ENCODE peak calls at places on chromosomes 5 and 9, in ten cellular contexts. M is breast epithelium, L is fibroblast of pulmonary artery, C is PC-3, I is HL-60, J is upper lobe of right lung, F is A549, Q is thyroid gland, X is IMR-90, Y is esophagus squamous epithelium. P is an unnamed sample.

GRCh38 chr9:137237759-137238726 is 3.0 kb upstream of the TUBB4B start:
- DNase-seq in M (peak), L (no peak), C (peak), I (no peak), J (no peak), F (no peak), Q (no peak), X (no peak), Y (no peak), P (no peak)

GRCh38 chr9:1879501-1879900 is 135.6 kb upstream of the SMARCA2 start:
- DNase-seq in M (no peak), L (no peak), C (no peak), I (no peak), J (no peak), F (no peak), Q (no peak), X (no peak), Y (no peak), P (no peak)

GRCh38 chr9:77099388-77099787 is 77.9 kb upstream of the VPS13A start:
- DNase-seq in M (no peak), L (no peak), C (no peak), I (no peak), J (no peak), F (no peak), Q (no peak), X (no peak), Y (no peak), P (no peak)

GRCh38 chr9:33161011-33161588 is 6.0 kb downstream of the B4GALT1 start:
- DNase-seq in M (no peak), L (peak), C (peak), I (no peak), J (peak), F (peak), Q (peak), X (peak), Y (no peak), P (peak)

GRCh38 chr5:150458819-150459557 is 9.4 kb upstream of the RPS14 start:
- DNase-seq in M (peak), L (peak), C (peak), I (no peak), J (peak), F (peak), Q (peak), X (peak), Y (no peak), P (peak)

GRCh38 chr5:59100875-59101274 is 518.0 kb downstream of the RAB3C start:
- DNase-seq in M (no peak), L (no peak), C (no peak), I (no peak), J (no peak), F (no peak), Q (no peak), X (no peak), Y (no peak), P (no peak)

GRCh38 chr5:172129174-172129764 is 58.8 kb downstream of the STK10 start:
- DNase-seq in M (no peak), L (no peak), C (no peak), I (no peak), J (no peak), F (no peak), Q (no peak), X (no peak), Y (no peak), P (no peak)

GRCh38 chr9:126984969-126985368 is 70.4 kb downstream of the RALGPS1 start:
- DNase-seq in M (no peak), L (no peak), C (peak), I (no peak), J (no peak), F (no peak), Q (no peak), X (no peak), Y (no peak), P (peak)

GRCh38 chr5:14397717-14398116 is 183.9 kb upstream of the OTULINL start:
- DNase-seq in M (no peak), L (peak), C (peak), I (no peak), J (no peak), F (no peak), Q (peak), X (peak), Y (no peak), P (peak)

GRCh38 chr5:149271195-149271716 is 403 bp upstream of the AFAP1L1 start:
- DNase-seq in M (no peak), L (no peak), C (no peak), I (no peak), J (no peak), F (peak), Q (no peak), X (no peak), Y (no peak), P (peak)

GRCh38 chr5:107668154-107668932 is 2.4 kb downstream of the EFNA5 start:
- DNase-seq in M (no peak), L (no peak), C (no peak), I (no peak), J (no peak), F (no peak), Q (no peak), X (no peak), Y (no peak), P (no peak)
- TF ChIP-seq CTCF in M (no peak), L (no peak), C (no peak), I (no peak), J (no peak), F (no peak), Q (no peak), X (no peak), Y (no peak), P (no peak)

DNA sequence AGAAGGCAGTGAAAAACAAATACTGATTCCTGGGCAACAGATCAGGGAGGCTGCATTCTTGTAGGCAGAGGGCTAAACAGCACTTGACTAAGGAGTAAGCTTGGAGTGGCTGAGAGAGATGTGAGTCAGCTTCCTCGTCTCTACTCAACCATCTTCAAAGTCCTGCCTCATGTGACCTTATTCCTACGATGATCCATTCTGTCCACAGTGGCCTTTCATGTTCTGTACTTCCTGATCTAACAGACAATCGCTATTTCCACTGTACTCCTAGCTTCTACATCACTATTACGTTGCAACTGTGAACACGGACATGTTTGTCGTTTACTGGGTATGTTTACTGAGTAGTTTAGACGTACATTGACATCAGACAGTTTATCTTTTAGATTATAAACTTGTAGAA is 365.4 kb downstream of the ARL15 start:
- DNase-seq in M (no peak), L (peak), C (no peak), I (no peak), J (no peak), F (no peak), Q (no peak), X (peak), Y (no peak), P (peak)
- H3K4me3 ChIP-seq in M (no peak), L (no peak), C (no peak), I (no peak), J (no peak), F (no peak), Q (no peak), X (no peak), Y (no peak), P (no peak)

DNA sequence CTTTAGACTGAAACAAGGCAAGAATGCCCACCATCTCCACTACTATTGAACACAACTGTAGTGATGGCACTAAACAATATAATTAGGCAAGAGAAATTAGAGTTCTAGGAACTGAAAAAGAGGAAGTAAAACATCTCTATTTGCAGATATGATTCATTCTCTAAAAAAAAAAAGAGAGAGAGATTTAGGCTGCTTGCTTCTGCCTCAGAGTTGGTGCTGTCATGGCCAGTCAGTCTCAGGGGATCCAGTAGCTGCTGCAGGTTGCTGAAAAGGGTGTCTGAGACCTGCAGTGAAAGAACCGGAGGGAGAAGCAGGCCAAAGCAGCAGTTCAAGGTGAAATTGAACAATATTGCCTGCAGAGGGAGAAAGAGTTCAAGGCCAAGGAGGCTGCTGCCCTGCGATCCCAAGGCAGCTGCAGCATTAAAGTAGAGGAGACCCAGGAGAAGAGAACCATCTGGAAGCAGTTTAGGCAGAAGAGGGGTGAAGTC is 72.5 kb downstream of the AP3B1 start:
- DNase-seq in M (no peak), L (peak), C (peak), I (no peak), J (no peak), F (no peak), Q (no peak), X (peak), Y (no peak), P (peak)
- TF ChIP-seq CTCF in M (no peak), L (peak), C (peak), I (no peak), J (no peak), F (no peak), Q (no peak), X (no peak), Y (no peak), P (no peak)

GRCh38 chr9:128887049-128887448 is 5.1 kb downstream of the LRRC8A start:
- DNase-seq in M (no peak), L (no peak), C (no peak), I (no peak), J (no peak), F (no peak), Q (no peak), X (no peak), Y (no peak), P (no peak)
- H3K4me3 ChIP-seq in M (no peak), L (no peak), C (no peak), I (no peak), J (no peak), F (no peak), Q (no peak), X (no peak), Y (no peak), P (no peak)

GRCh38 chr5:147887026-147887627 is 8.6 kb downstream of the SCGB3A2 start:
- DNase-seq in M (no peak), L (peak), C (peak), I (no peak), J (no peak), F (peak), Q (peak), X (peak), Y (no peak), P (peak)
- TF ChIP-seq CTCF in M (no peak), L (peak), C (peak), I (peak), J (peak), F (peak), Q (peak), X (peak), Y (peak), P (peak)

DNA sequence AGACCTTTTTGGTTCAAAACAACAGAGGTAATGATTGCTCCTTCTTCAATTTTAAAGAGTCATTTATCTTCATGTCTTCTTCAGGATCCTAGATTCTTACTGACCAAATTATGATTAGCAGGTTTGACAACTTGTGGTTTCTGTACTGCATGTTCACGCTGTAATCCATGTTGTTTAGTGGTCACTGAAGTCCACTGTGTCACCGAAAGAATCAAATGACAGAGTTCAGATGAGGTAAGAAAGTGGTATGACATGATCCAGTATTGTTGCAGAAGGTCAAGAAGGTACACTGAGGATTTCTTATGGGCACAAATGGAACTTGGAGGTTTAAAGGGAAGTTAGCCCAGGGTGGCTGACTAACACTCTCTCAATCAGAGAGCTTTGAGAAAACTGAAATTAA is 649.2 kb downstream of the EFNA5 start:
- DNase-seq in M (no peak), L (no peak), C (no peak), I (no peak), J (no peak), F (no peak), Q (no peak), X (no peak), Y (no peak), P (no peak)
- H3K4me3 ChIP-seq in M (no peak), L (no peak), C (no peak), I (no peak), J (no peak), F (no peak), Q (no peak), X (no peak), Y (no peak), P (no peak)

P was measured in epithelial cell of esophagus.